ENCODE peak calls at places on chromosomes 7 and 10, in seven cellular contexts. E is activated effector memory CD4-positive, alpha-beta T cell treated with anti-CD3 and anti-CD28 coated beads, Interleukin-2, amount 50 U/mL, for 16 hours; F is DMS153; L is lung; R is pancreas; A is amniotic stem cell; Y is AG04449. N is an unnamed sample.

GRCh38 chr7:157676456-157677255 is 339.9 kb downstream of the DNAJB6 start:
- DNase-seq in F (no peak), R (no peak), Y (no peak), A (no peak), L (no peak), E (peak; percentile 57), N (no peak)

GRCh38 chr10:133359972-133360610 is 2.3 kb upstream of the FUOM start:
- DNase-seq in E (no peak), L (no peak), F (no peak), R (peak; percentile 59), A (no peak), Y (no peak), N (no peak)

GRCh38 chr7:39294022-39294421 is 272.2 kb upstream of the YAE1 start:
- DNase-seq in Y (no peak), A (no peak), E (no peak), L (no peak), F (no peak), R (no peak), N (no peak)

GRCh38 chr7:33649476-33650441 is 255.6 kb upstream of the BMPER start:
- DNase-seq in A (no peak), L (no peak), E (no peak), Y (no peak), F (no peak), R (no peak), N (no peak)

GRCh38 chr10:73218466-73219191 is 28.4 kb downstream of the DNAJC9 start:
- DNase-seq in Y (no peak), E (no peak), R (no peak), A (no peak), F (no peak), L (no peak), N (no peak)

GRCh38 chr7:100626530-100627237 is 14.3 kb downstream of the MOSPD3 start:
- DNase-seq in E (peak; percentile 93), Y (no peak), R (peak; percentile 79), F (peak; percentile 75), L (peak; percentile 85), A (peak; percentile 47), N (peak; percentile 73)

GRCh38 chr7:11212080-11212711 is 238.5 kb downstream of the PHF14 start:
- DNase-seq in E (peak; percentile 70), R (no peak), L (peak; percentile 56), F (peak; percentile 70), A (peak; percentile 48), Y (peak; percentile 10), N (peak; percentile 55)

GRCh38 chr10:13000431-13000830 is 1.1 kb downstream of the CCDC3 start:
- DNase-seq in A (no peak), Y (no peak), E (no peak), F (no peak), R (no peak), L (no peak), N (no peak)

N was measured in prostate gland.